ENCODE peak calls at places on chromosomes 16 and 17, in nine cellular contexts. M, C, S, B, R, H, P, A and K are unnamed samples.
A peak's percentile ranks its signal among the peaks of the same experiment; 100 is the strongest.

GRCh38 chr16:19722269-19722952 is 4.3 kb downstream of the IQCK start:
- DNase-seq in B (no peak), M (no peak), S (no peak), H (no peak), C (no peak), R (no peak), A (no peak), P (no peak), K (no peak)

GRCh38 chr16:4263504-4264436 is 9.1 kb downstream of the TFAP4 start:
- DNase-seq in B (peak; percentile 56), R (no peak), P (peak; percentile 12), M (peak; percentile 92), H (peak; percentile 94), A (no peak), C (no peak), S (peak; percentile 84), K (peak; percentile 96)

GRCh38 chr17:29131814-29132682 is 48.1 kb downstream of the MYO18A start:
- DNase-seq in A (no peak), R (no peak), H (peak; percentile 90), B (no peak), C (no peak), S (no peak), M (peak; percentile 74), P (no peak), K (no peak)

GRCh38 chr17:45293413-45294211 is 23.2 kb downstream of the MAP3K14 start:
- DNase-seq in M (peak; percentile 93), P (peak; percentile 65), C (no peak), S (peak; percentile 68), H (peak; percentile 96), B (no peak), A (peak; percentile 91), R (no peak), K (peak; percentile 74)

GRCh38 chr17:51034800-51035199 is 85.9 kb downstream of the SPAG9 start:
- DNase-seq in H (no peak), B (no peak), P (no peak), R (no peak), C (no peak), S (no peak), M (no peak), A (no peak), K (no peak)

GRCh38 chr16:12062343-12063003 is 85.9 kb downstream of the SNX29 start:
- DNase-seq in M (peak; percentile 76), A (no peak), P (peak; percentile 4), R (no peak), H (peak; percentile 85), C (no peak), S (no peak), B (no peak), K (no peak)

GRCh38 chr16:71559855-71560254 is 17.0 kb downstream of the TAT start:
- DNase-seq in R (no peak), A (no peak), B (no peak), H (no peak), P (no peak), M (no peak), C (no peak), S (no peak), K (no peak)

GRCh38 chr17:39080416-39081179 is 70.8 kb downstream of the PLXDC1 start:
- DNase-seq in P (no peak), C (no peak), R (no peak), S (no peak), M (peak; percentile 39), A (peak; percentile 88), B (no peak), H (no peak), K (peak; percentile 38)

GRCh38 chr17:72359274-72359673 is 238.5 kb downstream of the SOX9 start:
- DNase-seq in C (no peak), A (no peak), S (no peak), M (no peak), B (no peak), P (no peak), H (no peak), R (no peak), K (no peak)

GRCh38 chr16:23286131-23286532 is 16.0 kb upstream of the SCNN1B start:
- DNase-seq in B (no peak), P (no peak), A (no peak), M (no peak), R (no peak), H (no peak), C (no peak), S (no peak), K (no peak)

GRCh38 chr17:38606646-38607611 is 1.2 kb upstream of the SRCIN1 start:
- DNase-seq in H (no peak), C (no peak), M (no peak), P (no peak), A (no peak), S (no peak), B (no peak), R (no peak), K (no peak)

GRCh38 chr17:13415877-13416416 is 185.8 kb downstream of the HS3ST3A1 start:
- DNase-seq in R (no peak), S (peak; percentile 13), M (no peak), C (no peak), B (no peak), P (peak; percentile 13), H (no peak), A (peak; percentile 85), K (peak; percentile 75)

GRCh38 chr17:54882371-54882770 is 18.3 kb upstream of the TOM1L1 start:
- DNase-seq in H (no peak), B (no peak), C (no peak), P (no peak), M (no peak), S (no peak), A (no peak), R (no peak), K (no peak)

GRCh38 chr16:59654455-59654854 is 920.3 kb upstream of the GOT2 start:
- DNase-seq in M (no peak), B (no peak), P (no peak), R (no peak), H (no peak), A (no peak), S (no peak), C (no peak), K (no peak)
- H3K9me3 ChIP-seq in M (no peaks in the 10 kb centered on the region), B (no peaks in the 10 kb centered on the region), P (peaks cover 25% of the 10 kb centered on the region), R (no peaks in the 10 kb centered on the region), H (peaks cover 3% of the 10 kb centered on the region), A (no peaks in the 10 kb centered on the region), S (no peaks in the 10 kb centered on the region), C (no peaks in the 10 kb centered on the region), K (no peaks in the 10 kb centered on the region)

GRCh38 chr16:75042423-75043174 is 43.8 kb downstream of the ZNRF1 start:
- DNase-seq in S (no peak), B (no peak), R (no peak), C (no peak), P (no peak), H (no peak), A (no peak), M (no peak), K (no peak)
- H3K9me3 ChIP-seq in S (peaks cover 3% of the 10 kb centered on the region), B (peaks cover 7% of the 10 kb centered on the region), R (no peaks in the 10 kb centered on the region), C (no peaks in the 10 kb centered on the region), P (no peaks in the 10 kb centered on the region), H (peaks cover 11% of the 10 kb centered on the region), A (no peaks in the 10 kb centered on the region), M (peaks cover 4% of the 10 kb centered on the region), K (no peaks in the 10 kb centered on the region)

GRCh38 chr16:35148748-35149147 is 1689.3 kb downstream of the TP53TG3F start:
- DNase-seq in A (no peak), B (no peak), H (no peak), S (no peak), R (no peak), M (no peak), C (no peak), P (no peak), K (no peak)

GRCh38 chr16:35150805-35151312 is 1691.4 kb downstream of the TP53TG3F start:
- DNase-seq in A (no peak), S (no peak), H (no peak), C (no peak), M (no peak), P (no peak), B (no peak), R (no peak), K (no peak)

GRCh38 chr16:35147556-35148504 is 1688.4 kb downstream of the TP53TG3F start:
- DNase-seq in P (no peak), B (no peak), A (no peak), C (no peak), S (no peak), R (no peak), H (no peak), M (no peak), K (no peak)

GRCh38 chr16:35152067-35152627 is 1692.7 kb downstream of the TP53TG3F start:
- DNase-seq in S (no peak), B (no peak), H (no peak), C (no peak), M (no peak), P (no peak), R (no peak), A (no peak), K (no peak)

GRCh38 chr16:35149550-35149949 is 1690.1 kb downstream of the TP53TG3F start:
- DNase-seq in B (no peak), C (no peak), H (no peak), P (no peak), M (no peak), R (no peak), A (no peak), S (no peak), K (no peak)
- H3K9me3 ChIP-seq in B (peaks cover 44% of the 10 kb centered on the region), C (peaks cover under 1% of the 10 kb centered on the region), H (no peaks in the 10 kb centered on the region), P (peaks cover 22% of the 10 kb centered on the region), M (no peaks in the 10 kb centered on the region), R (no peaks in the 10 kb centered on the region), A (no peaks in the 10 kb centered on the region), S (no peaks in the 10 kb centered on the region), K (peaks cover 8% of the 10 kb centered on the region)

GRCh38 chr16:35562471-35562870 is 2103.1 kb downstream of the TP53TG3F start:
- DNase-seq in M (no peak), P (no peak), C (no peak), H (no peak), B (no peak), S (no peak), A (no peak), R (no peak), K (no peak)
- H3K9me3 ChIP-seq in M (no peaks in the 10 kb centered on the region), P (no peaks in the 10 kb centered on the region), C (no peaks in the 10 kb centered on the region), H (peaks cover 2% of the 10 kb centered on the region), B (peaks cover 59% of the 10 kb centered on the region), S (no peaks in the 10 kb centered on the region), A (no peaks in the 10 kb centered on the region), R (no peaks in the 10 kb centered on the region), K (peaks cover 6% of the 10 kb centered on the region)

GRCh38 chr17:22462461-22462860 is 770.1 kb downstream of the KCNJ18 start:
- DNase-seq in B (peak; percentile 54), S (no peak), M (no peak), R (no peak), H (no peak), P (no peak), A (no peak), C (no peak), K (no peak)
- H3K9me3 ChIP-seq in B (no peaks in the 10 kb centered on the region), S (no peaks in the 10 kb centered on the region), M (no peaks in the 10 kb centered on the region), R (no peaks in the 10 kb centered on the region), H (no peaks in the 10 kb centered on the region), P (peaks cover 12% of the 10 kb centered on the region), A (no peaks in the 10 kb centered on the region), C (no peaks in the 10 kb centered on the region), K (no peaks in the 10 kb centered on the region)

GRCh38 chr17:57389474-57389873 is 133.2 kb downstream of the MSI2 start:
- DNase-seq in H (no peak), S (no peak), M (no peak), C (no peak), A (no peak), R (no peak), B (no peak), P (no peak), K (no peak)
- H3K9me3 ChIP-seq in H (peaks cover 46% of the 10 kb centered on the region), S (no peaks in the 10 kb centered on the region), M (peaks cover 13% of the 10 kb centered on the region), C (no peaks in the 10 kb centered on the region), A (peaks cover 5% of the 10 kb centered on the region), R (peaks cover 8% of the 10 kb centered on the region), B (peaks cover 15% of the 10 kb centered on the region), P (peaks cover 22% of the 10 kb centered on the region), K (peaks cover 7% of the 10 kb centered on the region)